ENCODE peak calls at places on chromosomes 2 and 18, in six cellular contexts. One of them, this sample, is unnamed.

GRCh38 chr2:129771606-129772598 is 207.6 kb upstream of the RAB6C start:
- ATAC-seq in HepG2: no peak
- ATAC-seq in upper lobe of left lung: peak
- ATAC-seq in A549: no peak
- ATAC-seq in GM12878: no peak
- ATAC-seq in K562: no peak
- ATAC-seq in this sample: no peak

GRCh38 chr2:115848192-115848591 is 1405.8 kb downstream of the DPP10 start:
- ATAC-seq in GM12878: no peak
- ATAC-seq in A549: no peak
- ATAC-seq in HepG2: no peak
- ATAC-seq in upper lobe of left lung: no peak
- ATAC-seq in K562: no peak
- ATAC-seq in this sample: no peak

GRCh38 chr2:101779652-101780051 is 82.1 kb downstream of the MAP4K4 start:
- ATAC-seq in K562: no peak
- ATAC-seq in HepG2: no peak
- ATAC-seq in upper lobe of left lung: no peak
- ATAC-seq in GM12878: peak
- ATAC-seq in A549: no peak
- ATAC-seq in this sample: no peak

GRCh38 chr2:113829270-113829669 is 60.6 kb upstream of the ACTR3 start:
- ATAC-seq in GM12878: no peak
- ATAC-seq in A549: no peak
- ATAC-seq in HepG2: no peak
- ATAC-seq in K562: no peak
- ATAC-seq in upper lobe of left lung: no peak
- ATAC-seq in this sample: no peak

GRCh38 chr18:73785276-73785675 is 362.4 kb downstream of the FBXO15 start:
- ATAC-seq in GM12878: no peak
- ATAC-seq in HepG2: no peak
- ATAC-seq in K562: no peak
- ATAC-seq in A549: no peak
- ATAC-seq in upper lobe of left lung: no peak
- ATAC-seq in this sample: no peak

GRCh38 chr2:168326578-168326977 is 79.2 kb upstream of the STK39 start:
- ATAC-seq in upper lobe of left lung: no peak
- ATAC-seq in A549: no peak
- ATAC-seq in HepG2: peak
- ATAC-seq in K562: no peak
- ATAC-seq in GM12878: no peak
- ATAC-seq in this sample: no peak

GRCh38 chr2:102256281-102256680 is 55.1 kb upstream of the IL1RL1 start:
- ATAC-seq in A549: no peak
- ATAC-seq in upper lobe of left lung: no peak
- ATAC-seq in K562: no peak
- ATAC-seq in GM12878: peak
- ATAC-seq in HepG2: no peak
- ATAC-seq in this sample: no peak

GRCh38 chr2:212539145-212539880 is 711 bp upstream of the ERBB4 start:
- ATAC-seq in A549: peak
- ATAC-seq in upper lobe of left lung: peak
- ATAC-seq in HepG2: no peak
- ATAC-seq in K562: peak
- ATAC-seq in GM12878: no peak
- ATAC-seq in this sample: peak

GRCh38 chr2:241762933-241763369 is 13.7 kb upstream of the GAL3ST2 start:
- ATAC-seq in upper lobe of left lung: peak
- ATAC-seq in GM12878: peak
- ATAC-seq in HepG2: no peak
- ATAC-seq in A549: no peak
- ATAC-seq in K562: peak
- ATAC-seq in this sample: no peak

GRCh38 chr18:59005266-59005665 is 134.4 kb upstream of the SEC11C start:
- ATAC-seq in upper lobe of left lung: no peak
- ATAC-seq in K562: no peak
- ATAC-seq in GM12878: no peak
- ATAC-seq in A549: peak
- ATAC-seq in HepG2: no peak
- ATAC-seq in this sample: no peak

GRCh38 chr2:171217330-171217729 is 56.6 kb upstream of the TLK1 start:
- ATAC-seq in A549: no peak
- ATAC-seq in upper lobe of left lung: no peak
- ATAC-seq in K562: no peak
- ATAC-seq in GM12878: no peak
- ATAC-seq in HepG2: no peak
- ATAC-seq in this sample: no peak

GRCh38 chr2:108355907-108356734 is 21.6 kb upstream of the SULT1C4 start:
- ATAC-seq in HepG2: peak
- ATAC-seq in A549: peak
- ATAC-seq in GM12878: peak
- ATAC-seq in upper lobe of left lung: no peak
- ATAC-seq in K562: peak
- ATAC-seq in this sample: no peak

GRCh38 chr2:56177420-56178220 is 6.2 kb upstream of the CCDC85A start:
- ATAC-seq in K562: no peak
- ATAC-seq in upper lobe of left lung: no peak
- ATAC-seq in A549: no peak
- ATAC-seq in GM12878: peak
- ATAC-seq in HepG2: no peak
- ATAC-seq in this sample: no peak

GRCh38 chr2:99403524-99403923 is 66.3 kb downstream of the EIF5B start:
- ATAC-seq in GM12878: peak
- ATAC-seq in upper lobe of left lung: no peak
- ATAC-seq in A549: peak
- ATAC-seq in K562: peak
- ATAC-seq in HepG2: peak
- ATAC-seq in this sample: no peak

GRCh38 chr2:133511679-133512078 is 56.6 kb downstream of the NCKAP5 start:
- ATAC-seq in K562: no peak
- ATAC-seq in A549: no peak
- ATAC-seq in GM12878: no peak
- ATAC-seq in upper lobe of left lung: no peak
- ATAC-seq in HepG2: no peak
- ATAC-seq in this sample: no peak

GRCh38 chr2:200317975-200318374 is 11.5 kb downstream of the SPATS2L start:
- ATAC-seq in A549: no peak
- ATAC-seq in K562: no peak
- ATAC-seq in GM12878: no peak
- ATAC-seq in upper lobe of left lung: no peak
- ATAC-seq in HepG2: no peak
- ATAC-seq in this sample: no peak

GRCh38 chr2:186612555-186613440 is 22.9 kb downstream of the ITGAV start:
- ATAC-seq in A549: no peak
- ATAC-seq in K562: no peak
- ATAC-seq in upper lobe of left lung: no peak
- ATAC-seq in GM12878: peak
- ATAC-seq in HepG2: no peak
- ATAC-seq in this sample: no peak

GRCh38 chr2:160574472-160575140 is 81.0 kb upstream of the RBMS1 start:
- ATAC-seq in HepG2: no peak
- ATAC-seq in GM12878: no peak
- ATAC-seq in upper lobe of left lung: peak
- ATAC-seq in K562: no peak
- ATAC-seq in A549: peak
- ATAC-seq in this sample: no peak

GRCh38 chr18:78774741-78775141 is 204.9 kb upstream of the SALL3 start:
- ATAC-seq in K562: no peak
- ATAC-seq in A549: no peak
- ATAC-seq in GM12878: no peak
- ATAC-seq in HepG2: no peak
- ATAC-seq in upper lobe of left lung: no peak
- ATAC-seq in this sample: no peak

GRCh38 chr18:29250843-29251242 is 1073.9 kb upstream of the CDH2 start:
- ATAC-seq in upper lobe of left lung: no peak
- ATAC-seq in K562: no peak
- ATAC-seq in A549: no peak
- ATAC-seq in GM12878: no peak
- ATAC-seq in HepG2: no peak
- ATAC-seq in this sample: no peak

GRCh38 chr2:219908538-219908937 is 281.1 kb downstream of the SLC4A3 start:
- ATAC-seq in HepG2: no peak
- ATAC-seq in GM12878: no peak
- ATAC-seq in K562: no peak
- ATAC-seq in A549: no peak
- ATAC-seq in upper lobe of left lung: no peak
- ATAC-seq in this sample: no peak

GRCh38 chr2:183123959-183124221 is 353 bp upstream of the NUP35 start:
- ATAC-seq in GM12878: peak
- ATAC-seq in A549: no peak
- ATAC-seq in K562: peak
- ATAC-seq in HepG2: peak
- ATAC-seq in upper lobe of left lung: peak
- ATAC-seq in this sample: peak

DNA sequence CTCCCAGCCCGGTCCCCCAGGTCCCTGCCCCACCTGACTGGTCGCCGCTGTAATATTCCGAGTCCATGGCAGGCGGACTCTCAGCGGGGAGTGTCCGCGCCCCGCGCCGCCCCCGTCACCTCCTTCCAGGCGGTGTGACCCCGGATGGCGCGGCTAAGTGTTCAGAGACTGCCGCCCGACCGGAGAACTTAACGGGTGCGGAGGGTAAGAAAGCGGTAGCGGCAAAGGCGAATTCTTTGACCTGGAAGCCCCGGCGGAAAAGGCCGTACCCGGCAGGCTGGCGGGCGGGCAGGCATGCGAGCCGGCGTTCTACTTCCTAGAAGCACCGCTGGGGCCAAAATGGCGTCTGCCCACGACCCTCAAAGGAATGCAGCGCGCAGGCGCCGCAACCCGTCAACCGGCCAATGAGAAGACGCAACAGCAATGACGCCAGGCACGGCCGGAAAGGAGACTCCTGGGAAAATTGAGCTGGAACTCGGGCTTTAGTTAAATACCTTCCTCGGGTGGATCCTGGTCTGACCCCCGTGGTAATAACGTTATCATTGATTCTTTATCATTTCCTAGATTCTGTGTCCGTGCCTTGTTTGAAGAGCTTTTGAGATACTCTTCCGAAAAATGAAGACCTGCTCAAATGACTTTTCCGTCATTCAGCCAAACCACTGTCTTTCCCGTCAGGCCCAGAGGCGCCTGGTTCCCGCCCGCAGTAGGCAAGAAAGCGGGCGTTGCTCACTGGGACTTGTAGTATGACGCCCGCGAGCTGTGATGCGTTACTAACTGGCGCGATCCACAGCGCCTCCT is at the start of gene IWS1:
- ATAC-seq in A549: peak
- ATAC-seq in K562: peak
- ATAC-seq in HepG2: peak
- ATAC-seq in GM12878: peak
- ATAC-seq in upper lobe of left lung: peak
- ATAC-seq in this sample: peak
- TF ChIP-seq EP300 in A549: no peak
- TF ChIP-seq EP300 in K562: peak
- TF ChIP-seq EP300 in HepG2: peak
- TF ChIP-seq EP300 in GM12878: no peak
- TF ChIP-seq EP300 in upper lobe of left lung: peak
- TF ChIP-seq EP300 in this sample: peak

GRCh38 chr18:7725473-7725872 is 158.4 kb downstream of the PTPRM start:
- ATAC-seq in HepG2: no peak
- ATAC-seq in A549: no peak
- ATAC-seq in K562: no peak
- ATAC-seq in upper lobe of left lung: no peak
- ATAC-seq in GM12878: no peak
- ATAC-seq in this sample: no peak

GRCh38 chr18:7727381-7728076 is 160.4 kb downstream of the PTPRM start:
- ATAC-seq in A549: no peak
- ATAC-seq in GM12878: no peak
- ATAC-seq in upper lobe of left lung: no peak
- ATAC-seq in K562: no peak
- ATAC-seq in HepG2: no peak
- ATAC-seq in this sample: no peak

GRCh38 chr18:7728297-7728696 is 161.2 kb downstream of the PTPRM start:
- ATAC-seq in GM12878: no peak
- ATAC-seq in K562: no peak
- ATAC-seq in HepG2: no peak
- ATAC-seq in A549: no peak
- ATAC-seq in upper lobe of left lung: no peak
- ATAC-seq in this sample: no peak

GRCh38 chr18:7725897-7726296 is 158.8 kb downstream of the PTPRM start:
- ATAC-seq in K562: no peak
- ATAC-seq in HepG2: no peak
- ATAC-seq in GM12878: no peak
- ATAC-seq in upper lobe of left lung: no peak
- ATAC-seq in A549: no peak
- ATAC-seq in this sample: no peak

GRCh38 chr18:7726522-7726921 is 159.4 kb downstream of the PTPRM start:
- ATAC-seq in K562: no peak
- ATAC-seq in upper lobe of left lung: no peak
- ATAC-seq in A549: no peak
- ATAC-seq in HepG2: no peak
- ATAC-seq in GM12878: no peak
- ATAC-seq in this sample: no peak
- TF ChIP-seq EP300 in K562: no peak
- TF ChIP-seq EP300 in upper lobe of left lung: no peak
- TF ChIP-seq EP300 in A549: no peak
- TF ChIP-seq EP300 in HepG2: no peak
- TF ChIP-seq EP300 in GM12878: no peak
- TF ChIP-seq EP300 in this sample: no peak

GRCh38 chr2:82230406-82230805 is 1925.9 kb upstream of the LRRTM1 start:
- ATAC-seq in HepG2: no peak
- ATAC-seq in upper lobe of left lung: no peak
- ATAC-seq in GM12878: no peak
- ATAC-seq in A549: no peak
- ATAC-seq in K562: no peak
- ATAC-seq in this sample: no peak
- TF ChIP-seq EP300 in HepG2: no peak
- TF ChIP-seq EP300 in upper lobe of left lung: no peak
- TF ChIP-seq EP300 in GM12878: no peak
- TF ChIP-seq EP300 in A549: no peak
- TF ChIP-seq EP300 in K562: no peak
- TF ChIP-seq EP300 in this sample: no peak

DNA sequence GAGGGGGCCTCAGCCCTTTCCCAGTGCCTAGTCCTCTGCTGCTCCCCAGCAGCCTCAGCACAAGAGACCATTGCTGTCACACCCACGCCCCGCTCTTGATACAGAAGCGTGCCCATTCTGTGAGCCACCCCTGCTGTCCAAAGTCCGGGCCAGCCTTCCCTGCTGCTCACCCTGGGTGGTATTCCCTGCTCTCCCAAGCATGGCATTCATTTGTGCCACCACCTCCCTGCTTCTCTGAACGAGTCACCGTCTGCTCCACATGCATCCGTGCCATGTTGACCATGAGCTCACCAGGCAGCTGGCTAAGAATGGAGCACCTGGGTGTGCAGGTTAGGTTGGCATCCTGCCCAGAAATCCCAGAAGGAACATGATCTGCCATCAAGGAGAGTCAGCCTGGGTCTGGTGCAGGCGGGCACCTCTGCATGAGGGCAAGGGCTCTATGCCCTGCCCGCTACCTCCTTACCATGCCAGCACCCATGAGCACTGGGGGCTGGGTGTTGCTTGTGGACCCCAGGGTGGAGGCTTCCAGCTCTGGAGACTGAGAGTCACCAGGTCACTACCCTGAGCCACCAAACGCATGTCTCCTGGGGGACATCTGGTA is 63.0 kb downstream of the TWIST2 start:
- ATAC-seq in A549: peak
- ATAC-seq in HepG2: no peak
- ATAC-seq in upper lobe of left lung: no peak
- ATAC-seq in K562: no peak
- ATAC-seq in GM12878: no peak
- ATAC-seq in this sample: no peak
- TF ChIP-seq EP300 in A549: no peak
- TF ChIP-seq EP300 in HepG2: no peak
- TF ChIP-seq EP300 in upper lobe of left lung: no peak
- TF ChIP-seq EP300 in K562: no peak
- TF ChIP-seq EP300 in GM12878: no peak
- TF ChIP-seq EP300 in this sample: no peak

GRCh38 chr2:74458132-74458956 is at the start of gene WBP1:
- ATAC-seq in GM12878: peak
- ATAC-seq in A549: peak
- ATAC-seq in K562: peak
- ATAC-seq in HepG2: peak
- ATAC-seq in upper lobe of left lung: peak
- ATAC-seq in this sample: peak
- TF ChIP-seq EP300 in GM12878: no peak
- TF ChIP-seq EP300 in A549: no peak
- TF ChIP-seq EP300 in K562: no peak
- TF ChIP-seq EP300 in HepG2: no peak
- TF ChIP-seq EP300 in upper lobe of left lung: no peak
- TF ChIP-seq EP300 in this sample: no peak